ENCODE peak calls at places on chromosomes 1 and 21, in nine cellular contexts. S, J, Y, M, Z, B, C, R and W are unnamed samples.

GRCh38 chr1:101089608-101090007 is 64.0 kb upstream of the DPH5 start:
- DNase-seq in S (no peak), J (no peak), Y (no peak), M (no peak), Z (no peak), B (no peak), C (no peak), R (no peak), W (no peak)

GRCh38 chr1:216119600-216119999 is 303.6 kb downstream of the USH2A start:
- DNase-seq in S (no peak), J (no peak), Y (no peak), M (peak), Z (peak), B (no peak), C (peak), R (peak), W (no peak)

GRCh38 chr1:162235261-162235780 is 141.3 kb downstream of the SPATA46 start:
- DNase-seq in S (no peak), J (peak), Y (no peak), M (no peak), Z (peak), B (no peak), C (no peak), R (peak), W (no peak)

GRCh38 chr21:35178812-35179211 is 129.7 kb upstream of the RUNX1 start:
- DNase-seq in S (no peak), J (no peak), Y (no peak), M (peak), Z (no peak), B (no peak), C (peak), R (no peak), W (no peak)

GRCh38 chr1:240831191-240831631 is 219.3 kb upstream of the GREM2 start:
- DNase-seq in S (no peak), J (no peak), Y (no peak), M (peak), Z (peak), B (no peak), C (peak), R (peak), W (no peak)

GRCh38 chr1:48876221-48876785 is 99.6 kb upstream of the BEND5 start:
- DNase-seq in S (no peak), J (no peak), Y (no peak), M (peak), Z (peak), B (no peak), C (peak), R (peak), W (no peak)

GRCh38 chr1:110346690-110347089 is 7.5 kb downstream of the RBM15 start:
- DNase-seq in S (no peak), J (no peak), Y (no peak), M (no peak), Z (no peak), B (no peak), C (no peak), R (no peak), W (no peak)

GRCh38 chr21:31201548-31201947 is 142.5 kb downstream of the TIAM1 start:
- DNase-seq in S (no peak), J (no peak), Y (no peak), M (no peak), Z (peak), B (no peak), C (peak), R (peak), W (no peak)

GRCh38 chr1:15956150-15956549 is 19.8 kb downstream of the ZBTB17 start:
- DNase-seq in S (no peak), J (no peak), Y (no peak), M (no peak), Z (no peak), B (no peak), C (peak), R (peak), W (no peak)

GRCh38 chr1:1320666-1321448 is 3.6 kb downstream of the INTS11 start:
- DNase-seq in S (no peak), J (no peak), Y (no peak), M (no peak), Z (no peak), B (no peak), C (no peak), R (no peak), W (no peak)

GRCh38 chr1:71828431-71829012 is 453.8 kb downstream of the NEGR1 start:
- DNase-seq in S (no peak), J (no peak), Y (no peak), M (no peak), Z (no peak), B (peak), C (no peak), R (no peak), W (no peak)

GRCh38 chr1:201766117-201766863 is 62.7 kb upstream of the IPO9 start:
- DNase-seq in S (no peak), J (no peak), Y (no peak), M (peak), Z (peak), B (no peak), C (peak), R (peak), W (no peak)

GRCh38 chr1:24762133-24762676 is 17.0 kb downstream of the CLIC4 start:
- DNase-seq in S (no peak), J (no peak), Y (no peak), M (no peak), Z (no peak), B (no peak), C (no peak), R (peak), W (no peak)

GRCh38 chr1:24763671-24764070 is 18.4 kb downstream of the CLIC4 start:
- DNase-seq in S (no peak), J (no peak), Y (no peak), M (no peak), Z (no peak), B (no peak), C (no peak), R (no peak), W (no peak)

GRCh38 chr1:24764439-24764838 is 19.2 kb downstream of the CLIC4 start:
- DNase-seq in S (no peak), J (no peak), Y (no peak), M (no peak), Z (no peak), B (no peak), C (no peak), R (no peak), W (no peak)

GRCh38 chr1:24759492-24759891 is 14.2 kb downstream of the CLIC4 start:
- DNase-seq in S (no peak), J (peak), Y (no peak), M (no peak), Z (no peak), B (no peak), C (no peak), R (peak), W (no peak)

DNA sequence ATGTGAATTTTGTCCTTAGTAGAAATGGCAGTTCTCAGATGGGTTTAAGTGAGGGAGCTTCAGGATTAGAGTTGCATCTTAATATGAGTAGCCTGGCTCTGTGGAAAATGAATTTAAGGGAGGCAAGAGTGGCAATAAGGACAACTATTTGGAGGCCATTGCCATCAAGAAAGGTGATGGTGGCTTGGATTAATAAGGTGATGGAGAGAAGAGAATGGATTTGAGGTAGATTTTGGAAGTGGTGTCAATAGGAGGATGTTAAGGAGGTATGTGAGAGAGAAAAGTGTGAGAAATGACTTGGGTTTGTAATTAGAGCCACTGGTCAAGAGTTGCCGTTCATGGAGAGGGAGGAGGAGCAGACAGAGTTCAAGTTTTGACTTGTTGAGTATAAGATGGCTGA is 16.3 kb downstream of the CLIC4 start:
- DNase-seq in S (no peak), J (no peak), Y (no peak), M (no peak), Z (no peak), B (no peak), C (no peak), R (no peak), W (no peak)
- TF ChIP-seq CTCF in S (no peak), J (no peak), Y (no peak), M (no peak), Z (no peak), B (no peak), C (no peak), R (no peak), W (no peak)

GRCh38 chr1:184465489-184466146 is 78.8 kb downstream of the C1orf21 start:
- DNase-seq in S (peak), J (no peak), Y (no peak), M (no peak), Z (peak), B (no peak), C (no peak), R (peak), W (no peak)
- TF ChIP-seq CTCF in S (no peak), J (no peak), Y (no peak), M (no peak), Z (peak), B (peak), C (no peak), R (peak), W (peak)

GRCh38 chr21:36209626-36210171 is 53.1 kb downstream of the DOP1B start:
- DNase-seq in S (peak), J (no peak), Y (no peak), M (peak), Z (peak), B (no peak), C (peak), R (peak), W (no peak)
- TF ChIP-seq CTCF in S (peak), J (peak), Y (peak), M (peak), Z (peak), B (peak), C (peak), R (peak), W (peak)

DNA sequence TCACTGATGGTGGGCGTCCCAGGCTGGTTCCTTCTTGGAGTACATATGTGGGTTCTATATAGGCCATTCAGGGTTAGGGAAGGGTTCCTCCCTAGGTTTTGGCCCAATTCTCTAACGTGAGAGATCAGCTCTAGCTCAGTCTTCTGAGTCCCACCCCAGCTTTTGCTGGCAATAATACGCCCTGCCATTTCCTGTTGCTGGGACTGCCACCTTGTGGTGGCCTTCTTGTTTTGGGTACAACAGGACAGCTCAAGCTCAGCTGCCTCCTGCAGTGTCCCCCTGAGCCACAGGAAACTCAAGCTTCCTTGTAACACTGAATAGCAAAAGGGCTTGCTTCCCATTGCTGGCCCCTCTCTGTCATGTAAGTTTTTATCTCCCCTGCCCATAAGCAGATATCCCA is 77.8 kb downstream of the BACH1 start:
- DNase-seq in S (peak), J (no peak), Y (no peak), M (peak), Z (peak), B (peak), C (peak), R (peak), W (no peak)
- TF ChIP-seq CTCF in S (peak), J (peak), Y (peak), M (peak), Z (peak), B (peak), C (peak), R (peak), W (peak)

GRCh38 chr21:44802396-44803153 is 955 bp upstream of the UBE2G2 start:
- DNase-seq in S (no peak), J (no peak), Y (no peak), M (peak), Z (no peak), B (no peak), C (no peak), R (peak), W (no peak)
- TF ChIP-seq CTCF in S (peak), J (no peak), Y (peak), M (no peak), Z (no peak), B (no peak), C (no peak), R (no peak), W (peak)